ENCODE peak calls at places on chromosomes 16 and 17, in seven cellular contexts. M is H9, D is neuronal stem cell, C is IMR-90, A is trophoblast cell, Q is H1, V is mesenchymal stem cell. S is an unnamed sample.

GRCh38 chr17:28242791-28243190 is 76.2 kb upstream of the TMEM97 start:
- DNase-seq in M (no peak), D (no peak), C (no peak), A (peak), Q (no peak), V (no peak), S (no peak)

GRCh38 chr16:17939723-17940122 is 396.8 kb downstream of the NPIPA8 start:
- DNase-seq in M (no peak), D (no peak), C (no peak), A (no peak), Q (no peak), V (no peak), S (no peak)

GRCh38 chr17:76542984-76543383 is 3.1 kb downstream of the PRCD start:
- DNase-seq in M (no peak), D (no peak), C (no peak), A (no peak), Q (no peak), V (no peak), S (no peak)

GRCh38 chr16:22278841-22279240 is 18.4 kb upstream of the POLR3E start:
- DNase-seq in M (peak), D (no peak), C (no peak), A (no peak), Q (no peak), V (no peak), S (no peak)

GRCh38 chr17:46121165-46121764 is 72.0 kb downstream of the KANSL1 start:
- DNase-seq in M (no peak), D (no peak), C (no peak), A (no peak), Q (no peak), V (no peak), S (no peak)

GRCh38 chr17:13544292-13544691 is 57.4 kb downstream of the HS3ST3A1 start:
- DNase-seq in M (no peak), D (no peak), C (peak), A (peak), Q (no peak), V (peak), S (peak)

GRCh38 chr16:13936596-13937081 is 16.7 kb downstream of the ERCC4 start:
- DNase-seq in M (no peak), D (no peak), C (peak), A (no peak), Q (no peak), V (peak), S (no peak)

GRCh38 chr16:1613240-1613639 is 1.1 kb downstream of the CRAMP1 start:
- DNase-seq in M (no peak), D (no peak), C (no peak), A (peak), Q (no peak), V (peak), S (peak)

GRCh38 chr16:1857433-1858097 is 14.4 kb downstream of the MEIOB start:
- DNase-seq in M (no peak), D (no peak), C (no peak), A (no peak), Q (no peak), V (no peak), S (no peak)

GRCh38 chr17:7851438-7852261 is 3.2 kb upstream of the TMEM88 start:
- DNase-seq in M (peak), D (peak), C (peak), A (peak), Q (peak), V (peak), S (peak)

GRCh38 chr17:43810823-43811222 is 22.1 kb downstream of the MPP3 start:
- DNase-seq in M (no peak), D (no peak), C (no peak), A (no peak), Q (no peak), V (no peak), S (no peak)

GRCh38 chr16:13291934-13292333 is 390.5 kb downstream of the SHISA9 start:
- DNase-seq in M (peak), D (peak), C (no peak), A (no peak), Q (peak), V (no peak), S (peak)

DNA sequence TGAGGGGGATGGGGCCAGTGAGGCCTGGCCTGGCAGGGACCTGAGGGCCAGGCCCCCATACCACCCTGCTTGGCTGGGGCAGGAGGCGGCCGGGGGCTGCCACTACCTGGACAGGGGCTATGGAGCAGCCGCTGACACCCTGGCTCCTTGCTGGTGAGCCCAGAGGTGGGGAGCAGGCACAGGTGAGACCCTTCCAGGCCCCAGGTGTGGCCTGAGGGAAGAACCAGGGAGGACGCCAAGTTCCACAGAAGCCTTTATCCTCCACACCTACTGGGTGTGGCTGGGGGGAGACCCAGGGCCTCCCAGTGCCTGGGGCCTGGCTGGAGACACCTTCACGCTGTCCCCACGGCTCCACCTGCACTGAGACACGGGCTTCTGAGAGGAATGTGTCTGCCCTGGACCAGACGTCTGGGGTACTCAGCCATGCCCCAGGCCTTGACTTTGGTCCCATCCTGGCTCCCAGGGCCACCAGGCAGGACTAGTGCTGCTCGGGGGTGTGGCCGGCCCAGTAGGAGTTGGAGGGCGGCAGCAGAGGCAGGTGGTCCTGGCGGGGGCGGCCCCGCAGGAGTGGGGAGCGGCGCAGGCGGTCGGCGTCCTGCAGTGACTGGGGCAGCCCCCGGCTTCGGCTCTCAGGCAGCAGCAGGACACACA is 4.7 kb downstream of the SLC22A31 start:
- DNase-seq in M (peak), D (no peak), C (no peak), A (no peak), Q (peak), V (no peak), S (no peak)
- H2BK120ac ChIP-seq in M (no peak), D (no peak), C (no peak), A (no peak), Q (no peak), V (no peak), S (no peak)

GRCh38 chr16:89067677-89068076 is 26.0 kb upstream of the ACSF3 start:
- DNase-seq in M (no peak), D (no peak), C (no peak), A (no peak), Q (no peak), V (no peak), S (no peak)

GRCh38 chr16:89069920-89070319 is 23.7 kb upstream of the ACSF3 start:
- DNase-seq in M (no peak), D (no peak), C (no peak), A (no peak), Q (no peak), V (no peak), S (no peak)

GRCh38 chr16:89071686-89072182 is 21.9 kb upstream of the ACSF3 start:
- DNase-seq in M (no peak), D (no peak), C (no peak), A (no peak), Q (no peak), V (no peak), S (no peak)

GRCh38 chr16:89072216-89073130 is 21.2 kb upstream of the ACSF3 start:
- DNase-seq in M (no peak), D (no peak), C (no peak), A (no peak), Q (no peak), V (peak), S (no peak)

DNA sequence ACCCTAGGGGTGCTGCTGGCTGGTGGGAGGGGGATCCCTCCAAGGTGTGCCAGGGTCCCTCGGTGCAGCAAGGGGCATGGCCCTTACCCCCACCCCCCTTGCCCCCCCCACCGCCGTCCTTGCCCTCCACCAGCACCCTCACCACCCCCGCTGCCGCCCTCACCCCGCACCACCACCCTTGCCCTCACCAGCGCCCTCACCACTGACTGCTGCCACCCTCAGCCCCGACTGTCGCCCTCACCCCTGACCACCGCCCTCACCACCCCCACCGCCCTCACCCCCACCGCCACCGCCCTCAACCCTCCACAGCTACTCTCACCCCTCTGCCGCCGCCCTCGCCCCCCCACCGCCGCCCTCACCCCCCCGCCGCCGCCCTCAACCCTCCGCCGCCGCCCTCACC is 23.1 kb upstream of the ACSF3 start:
- DNase-seq in M (no peak), D (no peak), C (no peak), A (no peak), Q (no peak), V (no peak), S (no peak)
- H2BK120ac ChIP-seq in M (no peak), D (no peak), C (no peak), A (no peak), Q (no peak), V (no peak), S (no peak)

DNA sequence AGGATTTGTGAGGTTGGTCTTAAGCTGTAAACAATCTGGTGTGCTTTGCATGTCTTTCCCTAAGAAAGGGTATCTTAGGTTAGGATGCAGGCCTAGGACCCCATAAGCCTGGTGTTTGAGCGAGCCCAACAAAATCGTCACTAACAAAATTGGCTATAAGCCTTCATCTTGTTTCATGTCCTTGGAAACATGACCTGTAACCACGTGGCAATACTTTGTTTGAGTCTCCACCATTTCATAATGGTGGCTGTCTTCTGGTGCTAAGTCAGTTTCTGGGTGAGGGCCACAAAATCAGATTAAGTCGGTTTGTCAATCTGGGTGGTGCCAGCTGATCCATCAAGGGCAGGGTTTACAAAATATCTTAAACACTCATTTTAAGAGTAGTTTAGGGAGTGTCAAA is 33.0 kb downstream of the C16orf54 start:
- DNase-seq in M (no peak), D (no peak), C (no peak), A (no peak), Q (no peak), V (no peak), S (no peak)
- H2BK120ac ChIP-seq in M (no peak), D (no peak), C (no peak), A (no peak), Q (no peak), V (no peak), S (no peak)

GRCh38 chr16:77132051-77132618 is 58.9 kb upstream of the MON1B start:
- DNase-seq in M (no peak), D (no peak), C (no peak), A (no peak), Q (no peak), V (no peak), S (no peak)
- H2BK120ac ChIP-seq in M (no peak), D (no peak), C (no peak), A (no peak), Q (no peak), V (no peak), S (no peak)

GRCh38 chr17:62929320-62929719 is 36.7 kb upstream of the TANC2 start:
- DNase-seq in M (no peak), D (no peak), C (no peak), A (no peak), Q (no peak), V (no peak), S (no peak)
- H2BK120ac ChIP-seq in M (no peak), D (no peak), C (no peak), A (no peak), Q (no peak), V (no peak), S (no peak)

GRCh38 chr17:78116411-78116810 is 12.1 kb downstream of the TMC6 start:
- DNase-seq in M (no peak), D (no peak), C (no peak), A (no peak), Q (no peak), V (no peak), S (no peak)

GRCh38 chr17:78112508-78113471 is 15.8 kb downstream of the TMC6 start:
- DNase-seq in M (peak), D (peak), C (peak), A (peak), Q (peak), V (peak), S (peak)

GRCh38 chr17:78111727-78112507 is 16.6 kb downstream of the TMC6 start:
- DNase-seq in M (no peak), D (no peak), C (no peak), A (no peak), Q (no peak), V (no peak), S (no peak)

GRCh38 chr17:78114831-78115723 is 13.5 kb downstream of the TMC6 start:
- DNase-seq in M (no peak), D (no peak), C (no peak), A (no peak), Q (no peak), V (no peak), S (no peak)

DNA sequence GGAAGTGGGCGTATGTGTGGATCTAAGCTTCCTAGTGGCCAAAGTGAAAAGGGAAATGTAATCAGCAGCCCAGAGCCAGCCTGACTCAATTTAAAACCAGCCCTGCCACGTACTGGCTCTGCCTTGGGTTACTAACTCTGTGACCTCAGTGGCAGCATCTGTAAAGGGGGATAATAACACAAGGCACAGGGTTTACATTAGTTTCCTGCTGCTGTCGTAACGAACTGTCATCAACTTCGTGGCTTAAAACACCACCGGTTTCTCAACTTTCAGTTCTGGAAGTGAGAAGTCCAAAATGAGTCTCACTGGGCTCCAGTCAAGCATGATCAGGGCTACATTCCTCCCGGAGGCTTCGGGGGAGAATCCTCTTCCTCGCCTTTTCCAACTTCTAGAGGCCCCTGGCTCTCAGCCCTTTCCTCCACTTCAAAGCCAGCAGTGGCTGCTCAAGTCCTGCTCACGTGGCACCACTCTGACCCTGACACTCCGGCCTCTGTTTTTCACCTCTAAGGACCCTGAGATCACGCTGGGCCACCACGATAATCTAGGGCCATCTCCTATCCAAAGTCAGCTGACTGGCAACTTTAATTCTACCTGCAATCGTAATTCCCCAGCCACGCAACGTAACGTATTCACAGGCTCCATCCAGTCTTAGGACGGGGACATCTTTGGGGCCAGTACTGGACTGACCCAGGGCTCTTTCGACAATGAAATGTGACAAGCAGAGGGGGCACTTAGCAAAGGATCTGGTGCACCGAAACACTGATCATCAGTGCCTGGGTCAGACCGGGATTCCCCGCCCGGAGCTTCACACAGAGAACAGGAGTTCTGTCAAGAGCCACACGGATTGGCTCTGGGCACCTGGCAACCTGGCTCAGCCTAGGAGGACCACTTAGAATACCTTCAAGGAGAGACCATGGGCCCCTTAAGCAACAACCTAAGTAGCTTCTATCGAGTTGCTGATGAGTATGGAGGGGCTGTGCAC is 14.5 kb downstream of the TMC6 start:
- DNase-seq in M (no peak), D (no peak), C (no peak), A (no peak), Q (no peak), V (no peak), S (no peak)
- H2BK120ac ChIP-seq in M (no peak), D (no peak), C (no peak), A (no peak), Q (no peak), V (no peak), S (no peak)

GRCh38 chr16:85615852-85616607 is 2.9 kb downstream of the GSE1 start:
- DNase-seq in M (peak), D (peak), C (peak), A (peak), Q (peak), V (peak), S (peak)
- H2BK120ac ChIP-seq in M (no peak), D (peak), C (no peak), A (peak), Q (no peak), V (peak), S (no peak)

GRCh38 chr16:79500305-79500704 is 100.2 kb downstream of the MAF start:
- DNase-seq in M (no peak), D (no peak), C (no peak), A (no peak), Q (no peak), V (no peak), S (no peak)
- H2BK120ac ChIP-seq in M (no peak), D (no peak), C (no peak), A (no peak), Q (no peak), V (no peak), S (no peak)

S was measured in mesendoderm.